ENCODE peak calls at places on chromosomes 12 and 14, in five cellular contexts. V is heart left ventricle, Y is body of pancreas, L is ovary, S is sigmoid colon. G is an unnamed sample.

GRCh38 chr12:82019533-82019932 is 260.4 kb upstream of the PPFIA2 start:
- DNase-seq in Y (no peak), L (no peak), S (no peak), V (no peak), G (no peak)

GRCh38 chr14:55850803-55851202 is 267.4 kb upstream of the PELI2 start:
- DNase-seq in Y (no peak), V (no peak), S (no peak), L (no peak), G (no peak)

GRCh38 chr14:20679907-20680306 is 4.5 kb upstream of the RNASE4 start:
- DNase-seq in Y (no peak), L (no peak), S (no peak), V (no peak), G (no peak)

GRCh38 chr12:50402270-50403000 is 1.8 kb downstream of the LARP4 start:
- DNase-seq in L (no peak), S (no peak), V (no peak), Y (no peak), G (no peak)

GRCh38 chr14:79179985-79180384 is 1009.8 kb downstream of the NRXN3 start:
- DNase-seq in L (no peak), Y (no peak), S (no peak), V (no peak), G (no peak)

GRCh38 chr14:51087024-51087423 is 7.9 kb downstream of the TRIM9 start:
- DNase-seq in S (peak; percentile 65), L (no peak), Y (no peak), V (no peak), G (peak; percentile 51)

GRCh38 chr12:71503579-71504470 is 64.2 kb downstream of the LGR5 start:
- DNase-seq in L (no peak), S (no peak), V (no peak), Y (no peak), G (no peak)

GRCh38 chr12:76810690-76811434 is 46.9 kb downstream of the ZDHHC17 start:
- DNase-seq in L (no peak), V (no peak), Y (no peak), S (no peak), G (no peak)

GRCh38 chr14:75884198-75884611 is 97.6 kb downstream of the TGFB3 start:
- DNase-seq in Y (no peak), V (no peak), L (no peak), S (no peak), G (no peak)

GRCh38 chr12:3431685-3432084 is 59.3 kb upstream of the PRMT8 start:
- DNase-seq in Y (no peak), V (no peak), S (no peak), L (no peak), G (no peak)

GRCh38 chr12:52090291-52090690 is 10.8 kb downstream of the SMIM41 start:
- DNase-seq in S (no peak), V (no peak), Y (no peak), L (no peak), G (no peak)

GRCh38 chr14:63632932-63633514 is 8.6 kb downstream of the WDR89 start:
- DNase-seq in L (no peak), V (no peak), S (no peak), Y (no peak), G (no peak)

GRCh38 chr14:93970967-93971634 is 5.3 kb downstream of the ASB2 start:
- DNase-seq in S (no peak), L (no peak), V (no peak), Y (no peak), G (no peak)

GRCh38 chr12:4099276-4099675 is 174.3 kb upstream of the CCND2 start:
- DNase-seq in L (no peak), Y (no peak), S (no peak), V (no peak), G (no peak)

GRCh38 chr12:21659383-21659782 is 1.7 kb upstream of the LDHB start:
- DNase-seq in L (no peak), Y (no peak), S (no peak), V (no peak), G (no peak)

GRCh38 chr14:85527006-85527405 is 2.9 kb upstream of the FLRT2 start:
- DNase-seq in V (no peak), Y (no peak), L (no peak), S (no peak), G (no peak)

GRCh38 chr12:121637231-121637914 is 11.0 kb downstream of the ORAI1 start:
- DNase-seq in Y (peak; percentile 16), V (peak; percentile 33), L (no peak), S (no peak), G (no peak)

GRCh38 chr14:31876741-31877140 is 200.4 kb upstream of the ARHGAP5 start:
- DNase-seq in S (no peak), L (no peak), Y (no peak), V (no peak), G (no peak)

GRCh38 chr12:75834591-75834990 is 197.0 kb downstream of the PHLDA1 start:
- DNase-seq in S (no peak), V (no peak), Y (no peak), L (no peak), G (no peak)

GRCh38 chr12:13100882-13101769 is 2.3 kb downstream of the GSG1 start:
- DNase-seq in V (peak; percentile 92), L (peak; percentile 79), S (peak; percentile 95), Y (peak; percentile 88), G (peak; percentile 94)

GRCh38 chr12:46941981-46942380 is 116.2 kb upstream of the SLC38A4 start:
- DNase-seq in S (no peak), V (no peak), L (no peak), Y (no peak), G (no peak)

GRCh38 chr14:61489002-61489401 is 167.6 kb downstream of the PRKCH start:
- DNase-seq in L (no peak), S (no peak), V (no peak), Y (no peak), G (no peak)

GRCh38 chr12:28442101-28442500 is 251.8 kb downstream of the CCDC91 start:
- DNase-seq in V (no peak), S (no peak), Y (no peak), L (no peak), G (no peak)

GRCh38 chr12:120751389-120751788 is 25.8 kb downstream of the ACADS start:
- DNase-seq in V (no peak), L (no peak), S (no peak), Y (no peak), G (no peak)

GRCh38 chr12:2750185-2750584 is 44.6 kb upstream of the FKBP4 start:
- DNase-seq in S (no peak), Y (no peak), L (no peak), V (no peak), G (no peak)

GRCh38 chr12:101925352-101925751 is 48.0 kb downstream of the DRAM1 start:
- DNase-seq in V (peak; percentile 69), S (peak; percentile 88), L (peak; percentile 63), Y (peak; percentile 43), G (peak; percentile 74)

GRCh38 chr12:55703288-55703687 is 4.4 kb downstream of the ITGA7 start:
- DNase-seq in Y (no peak), V (peak; percentile 73), L (no peak), S (peak; percentile 92), G (no peak)

GRCh38 chr14:101494826-101495225 is 66.5 kb upstream of the DIO3 start:
- DNase-seq in V (peak; percentile 6), Y (peak; percentile 4), L (peak; percentile 10), S (peak; percentile 25), G (peak; percentile 10)

GRCh38 chr14:84112589-84112988 is 1417.4 kb upstream of the FLRT2 start:
- DNase-seq in S (no peak), V (no peak), Y (no peak), L (no peak), G (no peak)

DNA sequence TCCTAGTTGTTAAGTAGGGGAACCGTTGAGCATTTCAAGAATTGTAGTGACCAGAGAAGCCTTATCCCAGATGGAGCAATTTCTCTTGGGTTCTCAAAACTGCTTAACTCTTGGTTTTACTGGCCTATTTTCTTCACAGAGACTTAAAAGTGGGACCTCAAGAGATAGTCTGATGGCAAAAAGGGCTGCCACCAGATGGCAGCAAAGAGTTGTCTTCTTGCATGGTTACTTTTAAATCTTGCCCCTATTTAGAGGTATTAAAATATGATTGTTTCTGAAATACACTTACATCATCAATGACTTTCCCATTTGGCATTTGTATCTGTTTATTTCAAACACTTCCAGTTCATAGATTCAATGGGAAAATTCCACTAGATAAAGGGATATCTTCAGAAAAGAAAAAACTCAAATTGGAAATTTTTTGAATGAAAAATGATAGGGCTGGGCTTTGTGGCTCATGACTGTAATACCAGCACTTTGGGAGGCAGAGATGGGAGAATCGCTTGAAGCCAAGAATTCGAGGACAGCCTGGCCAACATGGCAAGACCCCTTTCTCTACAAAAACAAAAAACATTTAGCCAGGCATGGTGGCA is 69.9 kb upstream of the CNTN1 start:
- DNase-seq in V (no peak), L (peak; percentile 48), Y (peak; percentile 57), S (no peak), G (peak; percentile 23)
- TF ChIP-seq POLR2A in V (no peak), L (no peak), Y (no peak), S (no peak), G (no peak)

DNA sequence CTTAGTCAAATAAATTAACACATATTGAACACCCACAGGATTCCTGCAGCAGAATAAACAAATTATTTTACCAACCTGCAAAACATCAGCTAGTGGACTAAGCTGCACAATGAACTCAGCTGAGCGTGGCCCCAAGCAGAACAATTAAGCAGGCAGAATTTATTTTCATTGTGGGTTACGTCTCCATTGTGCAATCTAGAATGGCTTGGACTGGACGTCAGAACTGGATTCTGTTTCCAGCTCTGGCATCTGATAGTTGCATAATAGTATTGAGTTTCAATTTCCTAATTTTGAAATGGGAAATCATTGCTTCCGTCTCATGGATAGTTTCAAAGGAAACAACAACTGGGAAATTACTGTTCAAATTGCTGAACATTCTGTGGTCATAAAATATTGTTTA is 35.5 kb upstream of the RERG start:
- DNase-seq in Y (no peak), V (no peak), S (peak; percentile 69), L (no peak), G (peak; percentile 57)
- H3K4me3 ChIP-seq in Y (no peak overlapping the region), V (no peak overlapping the region), S (no peak overlapping the region), L (no peak overlapping the region), G (no peak overlapping the region)

GRCh38 chr12:25829192-25829591 is 129.3 kb upstream of the RASSF8 start:
- DNase-seq in Y (no peak), S (peak; percentile 84), V (no peak), L (no peak), G (no peak)

GRCh38 chr12:25827747-25828146 is 130.7 kb upstream of the RASSF8 start:
- DNase-seq in V (no peak), Y (no peak), L (no peak), S (no peak), G (no peak)

GRCh38 chr12:25827141-25827540 is 131.3 kb upstream of the RASSF8 start:
- DNase-seq in Y (no peak), V (no peak), L (no peak), S (no peak), G (no peak)

GRCh38 chr12:25830456-25830855 is 128.0 kb upstream of the RASSF8 start:
- DNase-seq in L (no peak), V (no peak), S (no peak), Y (no peak), G (no peak)

DNA sequence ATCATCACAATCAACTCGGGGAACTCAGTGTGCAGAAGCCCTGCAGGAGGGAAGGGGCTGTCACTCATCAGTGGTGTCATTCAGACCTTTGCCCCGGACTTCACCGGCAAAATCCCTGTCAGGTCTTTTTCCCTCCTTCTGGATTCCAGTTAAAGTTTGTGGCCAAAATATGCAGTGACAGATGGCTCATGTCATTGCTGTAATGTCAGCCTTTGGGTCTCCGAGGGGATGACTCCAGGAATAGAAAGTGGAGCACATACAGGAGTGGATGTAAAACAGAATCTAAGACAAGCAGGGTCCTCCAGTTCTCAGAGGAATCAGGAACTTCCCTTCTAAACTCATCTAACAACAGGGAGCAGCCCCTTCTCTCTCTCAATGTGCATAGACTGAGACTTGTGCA is 130.3 kb upstream of the RASSF8 start:
- DNase-seq in V (no peak), Y (no peak), L (no peak), S (no peak), G (no peak)
- TF ChIP-seq POLR2A in V (no peak), Y (no peak), L (no peak), S (no peak), G (no peak)

GRCh38 chr12:66196806-66197205 is 7.8 kb downstream of the IRAK3 start:
- DNase-seq in L (no peak), S (no peak), Y (no peak), V (no peak), G (no peak)
- H3K4me3 ChIP-seq in L (no peak overlapping the region), S (no peak overlapping the region), Y (no peak overlapping the region), V (no peak overlapping the region), G (no peak overlapping the region)

G was measured in uterus.